ENCODE peak calls at places on chromosomes 11 and 22, in nine cellular contexts. U is A549, L is H1, Z is neural progenitor cell, R is IMR-90, K is mesenchymal stem cell, B is H9, Q is GM23248, A is DND-41. G is an unnamed sample.

GRCh38 chr11:1834791-1835670 is at the start of gene SYT8:
- DNase-seq in K (no peak), Q (no peak), A (no peak), Z (no peak), U (no peak), R (no peak), L (no peak), B (no peak), G (no peak)

GRCh38 chr11:5689551-5689983 is at the start of gene TRIM22:
- DNase-seq in A (peak; percentile 74), U (no peak), L (no peak), Q (peak; percentile 88), B (peak; percentile 52), K (peak; percentile 73), Z (peak; percentile 43), R (peak; percentile 71), G (peak; percentile 90)

GRCh38 chr11:46238078-46238966 is 39.1 kb upstream of the CREB3L1 start:
- DNase-seq in Z (peak; percentile 84), K (peak; percentile 72), A (no peak), B (peak; percentile 64), R (peak; percentile 63), U (peak; percentile 60), L (peak; percentile 80), Q (peak; percentile 87), G (no peak)

GRCh38 chr11:47516155-47516554 is 36.8 kb downstream of the CELF1 start:
- DNase-seq in A (no peak), Z (no peak), R (no peak), B (no peak), U (no peak), L (no peak), Q (no peak), K (no peak), G (no peak)

GRCh38 chr11:67416416-67417335 is 1.2 kb downstream of the CARNS1 start:
- DNase-seq in U (no peak), K (no peak), R (no peak), Q (peak; percentile 37), B (no peak), A (peak; percentile 92), Z (no peak), L (no peak), G (peak; percentile 66)

GRCh38 chr11:31412946-31413345 is 43.3 kb downstream of the DNAJC24 start:
- DNase-seq in R (peak; percentile 78), A (no peak), U (no peak), B (no peak), Z (no peak), Q (peak; percentile 71), K (peak; percentile 61), L (no peak), G (no peak)

GRCh38 chr11:41056892-41057569 is 402.4 kb downstream of the LRRC4C start:
- DNase-seq in U (no peak), K (no peak), L (no peak), Z (no peak), Q (no peak), R (no peak), B (no peak), A (no peak), G (no peak)

GRCh38 chr11:117181586-117182550 is 3.3 kb downstream of the SIDT2 start:
- DNase-seq in B (peak; percentile 23), A (no peak), K (no peak), Z (no peak), Q (no peak), R (no peak), L (no peak), U (no peak), G (no peak)

GRCh38 chr11:120212259-120212888 is 1.5 kb downstream of the OAF start:
- DNase-seq in Z (no peak), A (no peak), B (no peak), R (peak; percentile 32), K (peak; percentile 29), L (no peak), Q (peak; percentile 48), U (no peak), G (no peak)

GRCh38 chr22:37428649-37429586 is 1.6 kb upstream of the ELFN2 start:
- DNase-seq in K (peak; percentile 76), U (peak; percentile 64), B (peak; percentile 80), Q (peak; percentile 64), L (peak; percentile 83), R (peak; percentile 43), Z (peak; percentile 93), A (peak; percentile 59), G (peak; percentile 86)

GRCh38 chr11:2213890-2214526 is 42.4 kb upstream of the TH start:
- DNase-seq in L (peak; percentile 49), R (no peak), A (no peak), B (no peak), U (no peak), Q (no peak), K (no peak), Z (no peak), G (no peak)

GRCh38 chr22:49701380-49702067 is 126.1 kb downstream of the BRD1 start:
- DNase-seq in B (no peak), U (no peak), L (peak; percentile 52), R (no peak), K (no peak), Q (no peak), A (no peak), Z (no peak), G (peak; percentile 64)

GRCh38 chr11:96313163-96313562 is 29.8 kb downstream of the MAML2 start:
- DNase-seq in L (no peak), B (no peak), Q (no peak), K (no peak), A (no peak), Z (no peak), U (no peak), R (no peak), G (no peak)

GRCh38 chr11:96309643-96310017 is 33.4 kb downstream of the MAML2 start:
- DNase-seq in L (no peak), K (no peak), Z (no peak), B (no peak), A (no peak), Q (no peak), R (no peak), U (no peak), G (no peak)

GRCh38 chr11:96310236-96310635 is 32.8 kb downstream of the MAML2 start:
- DNase-seq in B (no peak), A (no peak), K (no peak), R (no peak), U (no peak), L (no peak), Z (no peak), Q (no peak), G (no peak)

GRCh38 chr11:96309001-96309642 is 33.9 kb downstream of the MAML2 start:
- DNase-seq in R (no peak), Z (peak; percentile 12), U (no peak), B (no peak), L (no peak), K (no peak), Q (peak; percentile 87), A (no peak), G (no peak)

DNA sequence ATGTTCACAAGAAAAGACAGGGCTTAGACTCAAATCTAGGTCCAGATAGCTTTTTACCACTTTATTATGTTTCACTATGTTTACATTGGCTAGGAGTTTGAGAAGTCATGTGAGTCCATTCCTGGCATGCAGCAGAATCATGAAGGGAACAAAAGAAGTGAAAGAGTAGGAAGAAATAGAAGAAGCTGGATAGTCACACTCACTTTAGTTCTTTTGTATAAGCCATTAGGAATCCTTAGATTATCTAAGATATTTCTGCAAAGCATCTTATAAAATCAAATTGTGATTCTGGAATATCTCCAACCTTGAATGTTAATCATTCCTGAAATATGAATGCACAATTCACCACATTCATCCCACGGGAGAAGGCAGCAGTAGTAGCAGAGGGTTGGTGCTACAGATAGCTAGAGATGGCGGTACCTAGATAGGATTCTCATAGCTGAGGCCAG is 31.9 kb downstream of the MAML2 start:
- DNase-seq in L (no peak), R (peak; percentile 74), A (no peak), Z (no peak), B (no peak), K (no peak), U (no peak), Q (peak; percentile 87), G (no peak)
- H3K27ac ChIP-seq in L (no peak overlapping the region), R (peak overlapping the region; percentile 98), A (no peak overlapping the region), Z (no peak overlapping the region), B (no peak overlapping the region), K (peak overlapping the region; percentile 47), U (peak overlapping the region; percentile 66), Q (peak overlapping the region; percentile 99), G (no peak overlapping the region)

DNA sequence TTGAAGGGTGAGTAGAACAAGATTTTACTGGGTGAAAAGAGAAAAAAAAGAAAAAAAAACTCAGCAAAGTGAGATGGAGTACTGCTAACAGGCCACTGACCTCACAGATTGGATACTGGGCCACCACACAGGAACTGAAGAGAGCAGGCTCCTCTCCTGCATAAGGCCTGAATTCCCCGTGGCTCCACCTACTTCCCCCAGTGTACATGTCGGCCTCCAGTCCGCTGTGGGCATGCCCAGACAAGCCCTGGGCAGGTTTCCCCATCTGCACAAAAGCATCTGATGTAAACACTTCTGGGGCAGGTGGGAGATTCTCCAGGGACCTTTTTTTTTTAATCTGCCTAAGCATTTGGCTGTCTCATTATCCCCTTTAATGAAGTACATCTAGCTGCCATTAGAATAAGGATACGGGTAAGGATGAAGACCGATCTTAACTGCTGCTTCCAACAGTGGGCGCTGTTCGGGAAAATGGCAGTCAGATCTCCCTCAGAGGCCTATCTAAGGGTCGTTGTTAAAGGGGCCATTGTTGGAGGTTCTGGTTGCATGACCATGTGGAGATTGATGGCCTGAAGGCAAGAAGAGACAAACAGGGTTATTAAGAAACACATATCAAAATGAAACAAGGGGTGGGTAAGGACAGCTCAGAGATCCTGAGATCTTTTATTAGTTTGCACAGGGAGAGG is 48.5 kb downstream of the MS4A13 start:
- DNase-seq in L (peak; percentile 48), Q (no peak), K (no peak), A (peak; percentile 82), R (no peak), Z (no peak), B (peak; percentile 64), U (no peak), G (no peak)
- H3K9me3 ChIP-seq in L (peaks cover 10% of the 10 kb centered on the region), Q (no peaks in the 10 kb centered on the region), K (peaks cover 23% of the 10 kb centered on the region), A (peaks cover 26% of the 10 kb centered on the region), R (peaks cover 15% of the 10 kb centered on the region), Z (peaks cover 6% of the 10 kb centered on the region), B (no peaks in the 10 kb centered on the region), U (no peaks in the 10 kb centered on the region), G (peaks cover 22% of the 10 kb centered on the region)

DNA sequence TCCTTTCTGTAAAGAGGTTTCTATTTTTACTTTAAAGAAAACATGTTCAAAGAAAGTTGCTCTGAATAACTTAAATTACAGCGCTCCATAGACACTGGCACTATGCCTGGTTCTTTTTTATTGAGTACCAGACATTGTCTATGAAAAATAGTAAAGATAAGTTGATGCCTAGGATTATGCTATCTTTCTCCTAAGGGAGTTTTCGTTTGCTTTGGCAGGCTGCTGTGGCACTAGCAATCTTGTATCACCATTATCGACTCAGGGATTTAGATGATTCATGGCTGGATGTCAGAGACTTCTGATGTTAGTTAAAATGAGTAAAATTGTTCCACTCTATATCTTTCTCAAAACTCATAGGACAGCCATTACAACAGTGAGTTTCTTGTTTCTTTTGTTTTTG is 20.9 kb downstream of the SLN start:
- DNase-seq in Q (peak; percentile 60), R (peak; percentile 36), A (no peak), L (no peak), Z (no peak), B (no peak), U (no peak), K (no peak), G (no peak)
- H3K4me2 ChIP-seq in Q (peak overlapping the region; percentile 9), R (peak overlapping the region; percentile 50), A (no peak overlapping the region), L (no peak overlapping the region), Z (no peak overlapping the region), B (no peak overlapping the region), U (peak overlapping the region; percentile 46), K (no peak overlapping the region), G (no peak overlapping the region)

DNA sequence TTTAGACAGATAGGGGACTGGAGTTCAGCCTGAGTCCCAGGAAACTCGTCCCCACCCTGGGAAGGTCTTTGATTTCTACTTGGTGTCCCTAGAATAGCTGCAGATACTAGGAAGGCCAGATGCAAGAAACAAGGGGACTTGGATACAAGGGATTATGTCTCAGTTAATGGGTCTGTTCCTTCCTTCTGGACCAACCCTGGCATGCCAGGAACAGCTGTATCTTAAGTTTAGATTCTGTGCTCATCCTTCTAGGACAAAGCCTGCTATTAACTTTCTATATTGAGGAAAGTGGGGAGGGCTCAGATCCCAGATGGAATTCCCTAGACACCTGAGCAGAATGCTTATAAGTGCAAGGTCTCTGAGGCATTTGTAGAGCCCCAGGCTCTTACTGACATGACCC is 3.9 kb upstream of the OR52M1 start:
- DNase-seq in R (no peak), Q (no peak), A (no peak), U (no peak), Z (no peak), K (no peak), B (no peak), L (no peak), G (no peak)
- H3K27ac ChIP-seq in R (no peak overlapping the region), Q (no peak overlapping the region), A (no peak overlapping the region), U (no peak overlapping the region), Z (no peak overlapping the region), K (no peak overlapping the region), B (no peak overlapping the region), L (no peak overlapping the region), G (no peak overlapping the region)